ENCODE peak calls at places on chromosomes 2 and 18, in eight cellular contexts. I is RWPE1; M is BJ; R is brain microvascular endothelial cell; U is activated CD8-positive, alpha-beta T cell treated with anti-CD3 and anti-CD28 coated beads for 36 hours; P is cardiac fibroblast; Y is GM06990; S is AG04450. V is an unnamed sample.

GRCh38 chr2:113160248-113160647 is 13.5 kb upstream of the PSD4 start:
- DNase-seq in I (no peak), M (no peak), R (no peak), U (no peak), P (no peak), Y (no peak), S (no peak), V (no peak)

GRCh38 chr2:120768112-120769048 is 32.7 kb downstream of the GLI2 start:
- DNase-seq in I (no peak), M (no peak), R (no peak), U (no peak), P (no peak), Y (no peak), S (no peak), V (no peak)

GRCh38 chr2:56624181-56624580 is 440.4 kb downstream of the CCDC85A start:
- DNase-seq in I (no peak), M (no peak), R (no peak), U (no peak), P (no peak), Y (no peak), S (no peak), V (peak)

GRCh38 chr18:72830109-72830508 is 37.7 kb downstream of the NETO1 start:
- DNase-seq in I (no peak), M (no peak), R (no peak), U (peak), P (no peak), Y (no peak), S (no peak), V (no peak)

GRCh38 chr2:204545861-204546773 is 842 bp downstream of the PARD3B start:
- DNase-seq in I (no peak), M (no peak), R (no peak), U (peak), P (no peak), Y (peak), S (no peak), V (no peak)

GRCh38 chr2:101036562-101036961 is 34.5 kb downstream of the RPL31 start:
- DNase-seq in I (peak), M (peak), R (no peak), U (no peak), P (peak), Y (no peak), S (no peak), V (peak)

GRCh38 chr2:239523944-239524310 is 123.1 kb upstream of the HDAC4 start:
- DNase-seq in I (no peak), M (peak), R (no peak), U (no peak), P (no peak), Y (no peak), S (no peak), V (no peak)

GRCh38 chr18:42051411-42051810 is 96.4 kb downstream of the PIK3C3 start:
- DNase-seq in I (no peak), M (no peak), R (no peak), U (no peak), P (no peak), Y (no peak), S (no peak), V (no peak)

GRCh38 chr2:230895536-230896345 is 29.3 kb downstream of the GPR55 start:
- DNase-seq in I (no peak), M (no peak), R (no peak), U (no peak), P (no peak), Y (no peak), S (no peak), V (no peak)

GRCh38 chr2:105906481-105906880 is 161.8 kb downstream of the NCK2 start:
- DNase-seq in I (no peak), M (no peak), R (no peak), U (no peak), P (no peak), Y (no peak), S (no peak), V (no peak)

GRCh38 chr2:29080886-29081743 is 6.8 kb upstream of the PCARE start:
- DNase-seq in I (no peak), M (no peak), R (no peak), U (no peak), P (peak), Y (no peak), S (no peak), V (no peak)

GRCh38 chr2:100247256-100248043 is 74.9 kb downstream of the LONRF2 start:
- DNase-seq in I (no peak), M (no peak), R (no peak), U (no peak), P (no peak), Y (peak), S (no peak), V (no peak)

GRCh38 chr2:88871336-88871735 is 179.9 kb downstream of the RPIA start:
- DNase-seq in I (no peak), M (no peak), R (no peak), U (no peak), P (no peak), Y (no peak), S (no peak), V (no peak)

GRCh38 chr2:23823863-23824262 is 103.1 kb downstream of the ATAD2B start:
- DNase-seq in I (no peak), M (no peak), R (no peak), U (no peak), P (no peak), Y (no peak), S (no peak), V (no peak)

GRCh38 chr2:64517511-64517884 is 6.6 kb upstream of the AFTPH start:
- DNase-seq in I (no peak), M (no peak), R (no peak), U (no peak), P (no peak), Y (no peak), S (no peak), V (no peak)

GRCh38 chr2:171762879-171763573 is 75.8 kb downstream of the DYNC1I2 start:
- DNase-seq in I (peak), M (no peak), R (peak), U (no peak), P (peak), Y (no peak), S (no peak), V (no peak)

GRCh38 chr2:191818725-191819333 is 28.1 kb downstream of the CAVIN2 start:
- DNase-seq in I (no peak), M (no peak), R (peak), U (no peak), P (peak), Y (no peak), S (no peak), V (no peak)

GRCh38 chr2:207725815-207726578 is 14.6 kb downstream of the CCNYL1 start:
- DNase-seq in I (no peak), M (no peak), R (no peak), U (no peak), P (no peak), Y (no peak), S (no peak), V (no peak)

GRCh38 chr2:202035089-202035940 is 1.7 kb downstream of the FZD7 start:
- DNase-seq in I (no peak), M (no peak), R (peak), U (peak), P (peak), Y (peak), S (no peak), V (peak)

GRCh38 chr18:57737661-57738060 is 65.5 kb downstream of the ATP8B1 start:
- DNase-seq in I (peak), M (peak), R (peak), U (no peak), P (peak), Y (no peak), S (peak), V (peak)

GRCh38 chr2:234970467-234970866 is 18.6 kb downstream of the SH3BP4 start:
- DNase-seq in I (peak), M (peak), R (no peak), U (no peak), P (peak), Y (no peak), S (no peak), V (peak)

GRCh38 chr2:54924121-54924520 is 126.1 kb downstream of the RTN4 start:
- DNase-seq in I (no peak), M (no peak), R (no peak), U (no peak), P (peak), Y (no peak), S (no peak), V (no peak)

GRCh38 chr2:193690572-193690971 is 1495.8 kb upstream of the TMEFF2 start:
- DNase-seq in I (no peak), M (no peak), R (no peak), U (no peak), P (no peak), Y (no peak), S (no peak), V (no peak)

GRCh38 chr2:73611867-73612266 is 30.4 kb downstream of the NAT8 start:
- DNase-seq in I (no peak), M (no peak), R (no peak), U (no peak), P (peak), Y (no peak), S (no peak), V (no peak)

GRCh38 chr2:101710690-101711318 is 13.3 kb downstream of the MAP4K4 start:
- DNase-seq in I (peak), M (no peak), R (no peak), U (no peak), P (peak), Y (no peak), S (no peak), V (peak)

GRCh38 chr2:80288576-80288975 is 16.0 kb downstream of the LRRTM1 start:
- DNase-seq in I (no peak), M (no peak), R (no peak), U (no peak), P (no peak), Y (no peak), S (no peak), V (peak)

GRCh38 chr2:177551989-177552413 is 159.4 kb downstream of the AGPS start:
- DNase-seq in I (no peak), M (no peak), R (no peak), U (no peak), P (peak), Y (peak), S (no peak), V (no peak)

GRCh38 chr2:121049141-121049540 is 235.9 kb downstream of the TFCP2L1 start:
- DNase-seq in I (no peak), M (no peak), R (no peak), U (no peak), P (no peak), Y (no peak), S (no peak), V (no peak)

GRCh38 chr18:51279367-51279984 is 82.0 kb upstream of the MEX3C start:
- DNase-seq in I (no peak), M (no peak), R (no peak), U (no peak), P (no peak), Y (peak), S (no peak), V (no peak)

GRCh38 chr18:51098082-51098481 is 68.1 kb downstream of the SMAD4 start:
- DNase-seq in I (no peak), M (no peak), R (no peak), U (no peak), P (no peak), Y (no peak), S (no peak), V (no peak)

GRCh38 chr2:191811807-191812602 is 34.9 kb downstream of the CAVIN2 start:
- DNase-seq in I (peak), M (peak), R (peak), U (peak), P (peak), Y (no peak), S (peak), V (peak)

GRCh38 chr2:193219413-193219812 is 1024.7 kb upstream of the TMEFF2 start:
- DNase-seq in I (no peak), M (no peak), R (no peak), U (no peak), P (no peak), Y (no peak), S (no peak), V (no peak)

DNA sequence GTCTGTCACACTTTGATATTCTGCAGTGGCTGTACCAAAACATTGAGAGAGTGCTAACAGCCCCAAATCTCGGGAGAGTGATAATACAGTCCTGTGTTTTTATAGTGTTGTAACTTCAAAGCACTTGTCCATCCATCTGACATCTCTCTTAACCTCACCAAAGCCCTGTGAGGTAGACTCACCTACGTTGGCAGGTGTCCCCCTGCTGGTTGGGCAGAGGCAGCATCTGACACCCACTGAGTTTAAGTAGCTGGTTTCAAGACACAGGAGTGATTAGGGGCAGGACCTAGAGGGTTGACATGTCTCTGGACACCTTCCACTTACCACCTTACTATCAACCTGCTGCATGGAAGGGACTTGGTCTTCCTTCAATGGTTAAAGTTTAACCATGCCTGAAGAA is 22.9 kb downstream of the COLEC12 start:
- DNase-seq in I (peak), M (no peak), R (no peak), U (peak), P (no peak), Y (no peak), S (no peak), V (no peak)
- TF ChIP-seq CTCF in I (no peak), M (no peak), R (peak), U (no peak), P (peak), Y (peak), S (no peak), V (peak)

GRCh38 chr2:46780801-46781445 is 134.7 kb downstream of the MCFD2 start:
- DNase-seq in I (no peak), M (no peak), R (no peak), U (no peak), P (no peak), Y (no peak), S (no peak), V (no peak)
- TF ChIP-seq CTCF in I (no peak), M (peak), R (peak), U (no peak), P (peak), Y (peak), S (peak), V (peak)

GRCh38 chr18:28189400-28190239 is 12.7 kb upstream of the CDH2 start:
- DNase-seq in I (no peak), M (no peak), R (peak), U (peak), P (peak), Y (no peak), S (peak), V (peak)
- TF ChIP-seq CTCF in I (peak), M (peak), R (peak), U (peak), P (peak), Y (peak), S (peak), V (peak)

DNA sequence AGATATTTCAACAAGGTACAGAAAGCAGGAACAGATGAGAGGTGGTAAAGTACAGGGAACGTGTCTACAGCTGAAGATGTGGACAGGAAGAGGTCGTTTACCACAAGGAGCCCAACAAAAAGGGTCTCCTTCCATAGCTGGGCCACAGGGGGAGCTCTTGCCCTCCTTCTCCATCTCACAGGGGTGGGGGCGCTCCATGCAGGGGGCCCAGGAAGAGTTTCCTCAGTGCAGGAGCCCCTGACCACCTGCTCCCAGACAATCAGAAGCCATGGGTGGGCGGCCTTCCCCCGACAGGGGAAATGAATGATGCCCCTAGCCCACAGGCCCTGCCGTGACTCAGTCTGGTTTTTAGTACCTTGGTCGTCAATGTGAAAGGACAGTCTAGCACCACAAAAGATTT is 163.6 kb upstream of the ZNF516 start:
- DNase-seq in I (no peak), M (no peak), R (no peak), U (peak), P (no peak), Y (no peak), S (no peak), V (no peak)
- TF ChIP-seq CTCF in I (no peak), M (peak), R (peak), U (peak), P (peak), Y (peak), S (peak), V (peak)

GRCh38 chr2:240595381-240596079 is 9.0 kb downstream of the CAPN10 start:
- DNase-seq in I (no peak), M (no peak), R (peak), U (peak), P (peak), Y (no peak), S (no peak), V (no peak)
- TF ChIP-seq CTCF in I (no peak), M (no peak), R (peak), U (peak), P (peak), Y (peak), S (peak), V (peak)

DNA sequence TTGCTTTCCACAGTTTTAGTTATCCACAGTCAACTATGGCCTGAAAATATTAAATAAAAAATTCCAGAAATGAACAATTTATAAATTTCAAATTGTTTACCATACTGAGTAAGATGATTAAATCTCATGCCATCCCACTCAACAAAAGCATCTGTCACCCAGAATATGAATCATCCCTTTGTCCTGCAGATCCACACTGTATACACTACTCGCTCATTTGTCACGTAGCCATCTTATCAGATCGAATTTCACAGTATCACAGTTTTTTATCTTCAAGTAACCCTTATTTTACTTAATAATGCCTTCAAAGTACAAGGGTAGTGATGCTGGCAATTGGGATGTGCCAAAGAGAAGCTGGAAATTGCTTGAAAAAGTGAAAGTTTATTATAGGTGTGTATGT is 291.8 kb upstream of the LRATD1 start:
- DNase-seq in I (no peak), M (no peak), R (no peak), U (no peak), P (no peak), Y (no peak), S (no peak), V (no peak)
- TF ChIP-seq CTCF in I (no peak), M (no peak), R (no peak), U (no peak), P (no peak), Y (no peak), S (no peak), V (no peak)

V was measured in HFFc6.